ENCODE peak calls at places on chromosomes 16 and 17, in six cellular contexts. J is Caki2; Y is NCI-H2029; G is NCI-H1105; L is glutamatergic neuron; W is stimulated activated CD4-positive, alpha-beta T cell treated with anti-CD3 and anti-CD28 coated beads, Interleukin-1b, Interleukin-23, amount 100 ng/mL, for 24 hours. C is an unnamed sample.
A peak's percentile ranks its signal among the peaks of the same experiment; 100 is the strongest.

GRCh38 chr17:39617446-39618251 is 9.1 kb upstream of the PPP1R1B start:
- DNase-seq in J (peak; percentile 66), Y (peak; percentile 54), G (peak; percentile 59), L (no peak), W (no peak), C (no peak)

GRCh38 chr16:51167170-51167710 is 16.2 kb upstream of the SALL1 start:
- DNase-seq in J (no peak), Y (peak; percentile 55), G (no peak), L (no peak), W (no peak), C (no peak)

GRCh38 chr17:63932008-63932561 is at the start of gene CD79B:
- DNase-seq in J (no peak), Y (no peak), G (no peak), L (no peak), W (no peak), C (no peak)

GRCh38 chr17:51860934-51861561 is 297.5 kb downstream of the CA10 start:
- DNase-seq in J (no peak), Y (peak; percentile 55), G (no peak), L (peak; percentile 72), W (no peak), C (peak; percentile 60)

GRCh38 chr17:73490851-73491250 is 153.4 kb downstream of the SDK2 start:
- DNase-seq in J (no peak), Y (no peak), G (no peak), L (no peak), W (no peak), C (no peak)

GRCh38 chr16:88086571-88087516 is 135.6 kb downstream of the BANP start:
- DNase-seq in J (no peak), Y (no peak), G (no peak), L (no peak), W (no peak), C (no peak)

GRCh38 chr17:40431231-40431602 is 12.0 kb upstream of the IGFBP4 start:
- DNase-seq in J (no peak), Y (no peak), G (no peak), L (no peak), W (no peak), C (no peak)

GRCh38 chr17:58302919-58303551 is 22.3 kb upstream of the MPO start:
- DNase-seq in J (no peak), Y (no peak), G (no peak), L (no peak), W (no peak), C (no peak)

GRCh38 chr16:24670623-24671454 is 58.6 kb upstream of the TNRC6A start:
- DNase-seq in J (peak; percentile 99), Y (peak; percentile 10), G (peak; percentile 87), L (peak; percentile 74), W (no peak), C (peak; percentile 34)

GRCh38 chr16:79009911-79010310 is 590.6 kb downstream of the MAF start:
- DNase-seq in J (no peak), Y (no peak), G (no peak), L (no peak), W (no peak), C (no peak)

GRCh38 chr17:80125656-80126448 is 21.1 kb downstream of the EIF4A3 start:
- DNase-seq in J (no peak), Y (no peak), G (no peak), L (no peak), W (no peak), C (no peak)

GRCh38 chr16:78065344-78065743 is 34.1 kb upstream of the WWOX start:
- DNase-seq in J (no peak), Y (no peak), G (no peak), L (no peak), W (no peak), C (no peak)

GRCh38 chr17:57600092-57600491 is 145.0 kb downstream of the CCDC182 start:
- DNase-seq in J (no peak), Y (no peak), G (no peak), L (no peak), W (no peak), C (no peak)

GRCh38 chr17:29726721-29727252 is 104.1 kb upstream of the CORO6 start:
- DNase-seq in J (no peak), Y (no peak), G (no peak), L (no peak), W (no peak), C (no peak)

GRCh38 chr16:10013364-10013763 is 168.9 kb downstream of the GRIN2A start:
- DNase-seq in J (no peak), Y (no peak), G (no peak), L (no peak), W (no peak), C (no peak)

GRCh38 chr16:29873319-29873718 is 10.3 kb upstream of the CDIPT start:
- DNase-seq in J (no peak), Y (no peak), G (no peak), L (no peak), W (no peak), C (no peak)

GRCh38 chr17:41707803-41708669 is 4.1 kb upstream of the GAST start:
- DNase-seq in J (no peak), Y (no peak), G (no peak), L (no peak), W (no peak), C (no peak)

GRCh38 chr16:21987498-21987897 is 13.4 kb downstream of the PDZD9 start:
- DNase-seq in J (no peak), Y (no peak), G (no peak), L (no peak), W (no peak), C (no peak)

GRCh38 chr17:49873466-49873865 is 25.6 kb upstream of the TAC4 start:
- DNase-seq in J (no peak), Y (peak; percentile 77), G (peak; percentile 83), L (no peak), W (no peak), C (no peak)

GRCh38 chr16:72947379-72948237 is 100.3 kb downstream of the ZFHX3 start:
- DNase-seq in J (no peak), Y (no peak), G (no peak), L (peak; percentile 62), W (no peak), C (no peak)

GRCh38 chr16:49641250-49641649 is 214.7 kb downstream of the ZNF423 start:
- DNase-seq in J (no peak), Y (no peak), G (no peak), L (no peak), W (no peak), C (no peak)

GRCh38 chr17:83189673-83190385 is 110.4 kb downstream of the METRNL start:
- DNase-seq in J (no peak), Y (peak; percentile 11), G (no peak), L (no peak), W (no peak), C (no peak)

GRCh38 chr17:80262291-80262690 is 1.6 kb downstream of the RNF213 start:
- DNase-seq in J (no peak), Y (no peak), G (no peak), L (no peak), W (no peak), C (no peak)

GRCh38 chr17:51044964-51045363 is 75.7 kb downstream of the SPAG9 start:
- DNase-seq in J (no peak), Y (no peak), G (no peak), L (peak; percentile 43), W (no peak), C (no peak)

GRCh38 chr17:27481327-27481726 is 25.1 kb downstream of the KSR1 start:
- DNase-seq in J (no peak), Y (no peak), G (no peak), L (no peak), W (no peak), C (no peak)

GRCh38 chr17:34116306-34116705 is 138.8 kb upstream of the CCL2 start:
- DNase-seq in J (no peak), Y (no peak), G (no peak), L (no peak), W (no peak), C (no peak)

GRCh38 chr16:66717112-66717675 is 20.7 kb upstream of the CMTM4 start:
- DNase-seq in J (peak; percentile 35), Y (no peak), G (no peak), L (peak; percentile 77), W (no peak), C (peak; percentile 57)

GRCh38 chr17:57296231-57296630 is 39.9 kb downstream of the MSI2 start:
- DNase-seq in J (no peak), Y (peak; percentile 26), G (peak; percentile 74), L (no peak), W (no peak), C (no peak)

GRCh38 chr17:6427284-6427781 is 7.6 kb downstream of the AIPL1 start:
- DNase-seq in J (no peak), Y (no peak), G (no peak), L (no peak), W (no peak), C (no peak)

GRCh38 chr17:20924306-20924705 is 118.5 kb downstream of the USP22 start:
- DNase-seq in J (no peak), Y (no peak), G (no peak), L (no peak), W (no peak), C (no peak)

GRCh38 chr16:9395958-9396359 is 304.5 kb downstream of the HAPSTR1 start:
- DNase-seq in J (no peak), Y (peak; percentile 56), G (no peak), L (no peak), W (no peak), C (no peak)

GRCh38 chr17:9195961-9196668 is 174.8 kb downstream of the NTN1 start:
- DNase-seq in J (no peak), Y (no peak), G (no peak), L (peak; percentile 78), W (no peak), C (peak; percentile 58)

GRCh38 chr16:87936375-87937230 is at the start of gene CA5A:
- DNase-seq in J (no peak), Y (no peak), G (no peak), L (no peak), W (no peak), C (no peak)

GRCh38 chr17:39677581-39678339 is 9.5 kb downstream of the PNMT start:
- DNase-seq in J (no peak), Y (peak; percentile 49), G (no peak), L (no peak), W (no peak), C (no peak)

GRCh38 chr17:74773871-74774286 is 2.3 kb downstream of the NAT9 start:
- DNase-seq in J (no peak), Y (no peak), G (no peak), L (no peak), W (no peak), C (no peak)

GRCh38 chr16:69111831-69112230 is 6.4 kb downstream of the HAS3 start:
- DNase-seq in J (no peak), Y (no peak), G (no peak), L (no peak), W (no peak), C (no peak)

GRCh38 chr16:81358860-81359259 is 44.1 kb downstream of the GAN start:
- DNase-seq in J (no peak), Y (no peak), G (no peak), L (no peak), W (no peak), C (no peak)

GRCh38 chr16:19515765-19516164 is 6.1 kb downstream of the GDE1 start:
- DNase-seq in J (no peak), Y (no peak), G (no peak), L (no peak), W (no peak), C (no peak)

GRCh38 chr17:78315355-78316114 is 44.3 kb downstream of the SOCS3 start:
- DNase-seq in J (peak; percentile 92), Y (no peak), G (no peak), L (no peak), W (no peak), C (no peak)

C was measured in WTC11.